ENCODE peak calls at places on chromosomes 12 and 14, in eight cellular contexts. One of them, this sample, is unnamed.

GRCh38 chr12:121933522-121934317 is 15.3 kb downstream of the CFAP251 start:
- DNase-seq in epithelial cell of esophagus: peak; percentile 56
- DNase-seq in tibial nerve: no peak
- DNase-seq in endodermal cell: peak; percentile 94
- DNase-seq in GM06990: no peak
- DNase-seq in A549: no peak
- DNase-seq in stomach: no peak
- DNase-seq in fibroblast of villous mesenchyme: peak; percentile 36
- DNase-seq in this sample: peak; percentile 39

GRCh38 chr12:650983-651382 is 12.3 kb downstream of the NINJ2 start:
- DNase-seq in epithelial cell of esophagus: no peak
- DNase-seq in tibial nerve: no peak
- DNase-seq in endodermal cell: peak; percentile 39
- DNase-seq in GM06990: no peak
- DNase-seq in A549: no peak
- DNase-seq in stomach: no peak
- DNase-seq in fibroblast of villous mesenchyme: no peak
- DNase-seq in this sample: no peak

GRCh38 chr12:22529281-22530060 is 14.9 kb downstream of the C2CD5 start:
- DNase-seq in epithelial cell of esophagus: peak; percentile 59
- DNase-seq in tibial nerve: no peak
- DNase-seq in endodermal cell: no peak
- DNase-seq in GM06990: no peak
- DNase-seq in A549: peak; percentile 62
- DNase-seq in stomach: no peak
- DNase-seq in fibroblast of villous mesenchyme: peak; percentile 29
- DNase-seq in this sample: peak; percentile 39

GRCh38 chr12:89019439-89020120 is 332.7 kb downstream of the DUSP6 start:
- DNase-seq in epithelial cell of esophagus: peak; percentile 75
- DNase-seq in tibial nerve: peak; percentile 70
- DNase-seq in endodermal cell: peak; percentile 96
- DNase-seq in GM06990: peak; percentile 18
- DNase-seq in A549: peak; percentile 88
- DNase-seq in stomach: peak; percentile 84
- DNase-seq in fibroblast of villous mesenchyme: peak; percentile 85
- DNase-seq in this sample: peak; percentile 88

GRCh38 chr14:33509927-33510535 is 440.8 kb downstream of the EGLN3 start:
- DNase-seq in epithelial cell of esophagus: peak; percentile 68
- DNase-seq in tibial nerve: no peak
- DNase-seq in endodermal cell: no peak
- DNase-seq in GM06990: no peak
- DNase-seq in A549: no peak
- DNase-seq in stomach: no peak
- DNase-seq in fibroblast of villous mesenchyme: peak; percentile 81
- DNase-seq in this sample: peak; percentile 90

GRCh38 chr14:88611878-88612277 is 49.0 kb downstream of the ZC3H14 start:
- DNase-seq in epithelial cell of esophagus: no peak
- DNase-seq in tibial nerve: no peak
- DNase-seq in endodermal cell: no peak
- DNase-seq in GM06990: no peak
- DNase-seq in A549: no peak
- DNase-seq in stomach: no peak
- DNase-seq in fibroblast of villous mesenchyme: no peak
- DNase-seq in this sample: peak; percentile 14

GRCh38 chr12:101691697-101692096 is 5.7 kb upstream of the CHPT1 start:
- DNase-seq in epithelial cell of esophagus: no peak
- DNase-seq in tibial nerve: no peak
- DNase-seq in endodermal cell: no peak
- DNase-seq in GM06990: no peak
- DNase-seq in A549: no peak
- DNase-seq in stomach: no peak
- DNase-seq in fibroblast of villous mesenchyme: no peak
- DNase-seq in this sample: no peak

GRCh38 chr12:30980886-30981662 is 54.5 kb downstream of the TSPAN11 start:
- DNase-seq in epithelial cell of esophagus: no peak
- DNase-seq in tibial nerve: no peak
- DNase-seq in endodermal cell: no peak
- DNase-seq in GM06990: no peak
- DNase-seq in A549: no peak
- DNase-seq in stomach: no peak
- DNase-seq in fibroblast of villous mesenchyme: no peak
- DNase-seq in this sample: no peak

GRCh38 chr14:30603402-30603801 is 18.7 kb upstream of the SCFD1 start:
- DNase-seq in epithelial cell of esophagus: peak; percentile 23
- DNase-seq in tibial nerve: no peak
- DNase-seq in endodermal cell: no peak
- DNase-seq in GM06990: no peak
- DNase-seq in A549: no peak
- DNase-seq in stomach: no peak
- DNase-seq in fibroblast of villous mesenchyme: no peak
- DNase-seq in this sample: no peak

GRCh38 chr14:93947282-93947681 is 20.1 kb downstream of the FAM181A start:
- DNase-seq in epithelial cell of esophagus: no peak
- DNase-seq in tibial nerve: no peak
- DNase-seq in endodermal cell: peak; percentile 65
- DNase-seq in GM06990: no peak
- DNase-seq in A549: no peak
- DNase-seq in stomach: no peak
- DNase-seq in fibroblast of villous mesenchyme: no peak
- DNase-seq in this sample: no peak

GRCh38 chr14:41873379-41874034 is 266.8 kb downstream of the LRFN5 start:
- DNase-seq in epithelial cell of esophagus: no peak
- DNase-seq in tibial nerve: no peak
- DNase-seq in endodermal cell: no peak
- DNase-seq in GM06990: no peak
- DNase-seq in A549: no peak
- DNase-seq in stomach: no peak
- DNase-seq in fibroblast of villous mesenchyme: peak; percentile 24
- DNase-seq in this sample: peak; percentile 69

GRCh38 chr12:76356094-76356493 is 7.9 kb upstream of the BBS10 start:
- DNase-seq in epithelial cell of esophagus: no peak
- DNase-seq in tibial nerve: no peak
- DNase-seq in endodermal cell: no peak
- DNase-seq in GM06990: no peak
- DNase-seq in A549: no peak
- DNase-seq in stomach: no peak
- DNase-seq in fibroblast of villous mesenchyme: no peak
- DNase-seq in this sample: no peak

GRCh38 chr12:104083769-104084475 is 19.6 kb downstream of the HCFC2 start:
- DNase-seq in epithelial cell of esophagus: no peak
- DNase-seq in tibial nerve: no peak
- DNase-seq in endodermal cell: no peak
- DNase-seq in GM06990: peak; percentile 30
- DNase-seq in A549: no peak
- DNase-seq in stomach: no peak
- DNase-seq in fibroblast of villous mesenchyme: no peak
- DNase-seq in this sample: no peak

GRCh38 chr12:76781321-76781720 is 17.4 kb downstream of the ZDHHC17 start:
- DNase-seq in epithelial cell of esophagus: no peak
- DNase-seq in tibial nerve: no peak
- DNase-seq in endodermal cell: peak; percentile 69
- DNase-seq in GM06990: no peak
- DNase-seq in A549: no peak
- DNase-seq in stomach: no peak
- DNase-seq in fibroblast of villous mesenchyme: no peak
- DNase-seq in this sample: no peak

GRCh38 chr14:44657688-44658388 is 150.8 kb upstream of the FSCB start:
- DNase-seq in epithelial cell of esophagus: peak; percentile 5
- DNase-seq in tibial nerve: no peak
- DNase-seq in endodermal cell: peak; percentile 44
- DNase-seq in GM06990: no peak
- DNase-seq in A549: peak; percentile 10
- DNase-seq in stomach: no peak
- DNase-seq in fibroblast of villous mesenchyme: peak; percentile 14
- DNase-seq in this sample: peak; percentile 1

GRCh38 chr12:112570096-112570495 is 151.3 kb downstream of the PTPN11 start:
- DNase-seq in epithelial cell of esophagus: no peak
- DNase-seq in tibial nerve: no peak
- DNase-seq in endodermal cell: no peak
- DNase-seq in GM06990: no peak
- DNase-seq in A549: no peak
- DNase-seq in stomach: no peak
- DNase-seq in fibroblast of villous mesenchyme: no peak
- DNase-seq in this sample: no peak

GRCh38 chr12:28367993-28368392 is 177.7 kb downstream of the CCDC91 start:
- DNase-seq in epithelial cell of esophagus: no peak
- DNase-seq in tibial nerve: no peak
- DNase-seq in endodermal cell: no peak
- DNase-seq in GM06990: no peak
- DNase-seq in A549: no peak
- DNase-seq in stomach: no peak
- DNase-seq in fibroblast of villous mesenchyme: no peak
- DNase-seq in this sample: no peak

GRCh38 chr14:36647827-36648753 is 13.6 kb upstream of the PAX9 start:
- DNase-seq in epithelial cell of esophagus: peak; percentile 74
- DNase-seq in tibial nerve: no peak
- DNase-seq in endodermal cell: peak; percentile 91
- DNase-seq in GM06990: no peak
- DNase-seq in A549: peak; percentile 69
- DNase-seq in stomach: no peak
- DNase-seq in fibroblast of villous mesenchyme: peak; percentile 17
- DNase-seq in this sample: peak; percentile 55

GRCh38 chr12:124625867-124626675 is 58.7 kb upstream of the NCOR2 start:
- DNase-seq in epithelial cell of esophagus: peak; percentile 62
- DNase-seq in tibial nerve: peak; percentile 82
- DNase-seq in endodermal cell: peak; percentile 67
- DNase-seq in GM06990: no peak
- DNase-seq in A549: peak; percentile 87
- DNase-seq in stomach: peak; percentile 66
- DNase-seq in fibroblast of villous mesenchyme: peak; percentile 74
- DNase-seq in this sample: peak; percentile 80

GRCh38 chr12:121061831-121062230 is 22.8 kb upstream of the OASL start:
- DNase-seq in epithelial cell of esophagus: peak; percentile 7
- DNase-seq in tibial nerve: no peak
- DNase-seq in endodermal cell: peak; percentile 0
- DNase-seq in GM06990: no peak
- DNase-seq in A549: peak; percentile 33
- DNase-seq in stomach: no peak
- DNase-seq in fibroblast of villous mesenchyme: no peak
- DNase-seq in this sample: no peak

GRCh38 chr12:30926243-30927209 is at the start of gene TSPAN11:
- DNase-seq in epithelial cell of esophagus: peak; percentile 17
- DNase-seq in tibial nerve: no peak
- DNase-seq in endodermal cell: peak; percentile 91
- DNase-seq in GM06990: peak; percentile 14
- DNase-seq in A549: no peak
- DNase-seq in stomach: no peak
- DNase-seq in fibroblast of villous mesenchyme: peak; percentile 28
- DNase-seq in this sample: peak; percentile 31

GRCh38 chr12:27542628-27543027 is 18.6 kb downstream of the PPFIBP1 start:
- DNase-seq in epithelial cell of esophagus: peak; percentile 95
- DNase-seq in tibial nerve: no peak
- DNase-seq in endodermal cell: no peak
- DNase-seq in GM06990: no peak
- DNase-seq in A549: peak; percentile 46
- DNase-seq in stomach: no peak
- DNase-seq in fibroblast of villous mesenchyme: peak; percentile 97
- DNase-seq in this sample: peak; percentile 94

GRCh38 chr14:78970677-78971076 is 800.5 kb downstream of the NRXN3 start:
- DNase-seq in epithelial cell of esophagus: no peak
- DNase-seq in tibial nerve: no peak
- DNase-seq in endodermal cell: no peak
- DNase-seq in GM06990: no peak
- DNase-seq in A549: no peak
- DNase-seq in stomach: no peak
- DNase-seq in fibroblast of villous mesenchyme: no peak
- DNase-seq in this sample: no peak

DNA sequence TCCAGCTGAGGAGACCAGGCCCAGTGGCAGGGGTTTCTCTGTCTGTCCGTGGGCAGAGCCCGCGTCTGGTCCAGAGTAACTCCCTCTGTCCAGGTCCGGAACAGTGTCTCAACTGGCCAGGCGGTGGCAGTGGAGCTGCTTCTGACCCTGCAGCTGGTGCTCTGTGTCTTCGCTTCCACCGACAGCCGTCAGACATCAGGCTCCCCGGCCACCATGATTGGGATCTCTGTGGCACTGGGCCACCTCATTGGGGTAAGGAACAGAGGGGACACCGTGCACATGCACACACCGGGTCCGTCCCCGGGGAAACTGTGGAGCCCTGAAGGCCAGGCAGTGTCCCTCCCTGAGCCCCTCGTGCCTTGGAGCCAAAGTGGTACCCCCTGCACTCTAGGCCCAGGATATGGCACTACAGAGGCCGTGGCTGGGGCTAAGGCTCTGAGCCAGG is 1.5 kb downstream of the AQP6 start:
- DNase-seq in epithelial cell of esophagus: peak; percentile 41
- DNase-seq in tibial nerve: peak; percentile 41
- DNase-seq in endodermal cell: peak; percentile 84
- DNase-seq in GM06990: no peak
- DNase-seq in A549: peak; percentile 48
- DNase-seq in stomach: peak; percentile 69
- DNase-seq in fibroblast of villous mesenchyme: peak; percentile 77
- DNase-seq in this sample: peak; percentile 61
- TF ChIP-seq CTCF in epithelial cell of esophagus: peak; percentile 28
- TF ChIP-seq CTCF in tibial nerve: peak; percentile 60
- TF ChIP-seq CTCF in endodermal cell: peak; percentile 70
- TF ChIP-seq CTCF in GM06990: no peak
- TF ChIP-seq CTCF in A549: peak; percentile 22
- TF ChIP-seq CTCF in stomach: no peak
- TF ChIP-seq CTCF in fibroblast of villous mesenchyme: peak; percentile 82
- TF ChIP-seq CTCF in this sample: peak; percentile 75

GRCh38 chr14:65052832-65053231 is 49.5 kb downstream of the MAX start:
- DNase-seq in epithelial cell of esophagus: no peak
- DNase-seq in tibial nerve: no peak
- DNase-seq in endodermal cell: no peak
- DNase-seq in GM06990: no peak
- DNase-seq in A549: no peak
- DNase-seq in stomach: no peak
- DNase-seq in fibroblast of villous mesenchyme: no peak
- DNase-seq in this sample: no peak
- H3K4me3 ChIP-seq in epithelial cell of esophagus: no peak overlapping the region
- H3K4me3 ChIP-seq in tibial nerve: no peak overlapping the region
- H3K4me3 ChIP-seq in endodermal cell: no peak overlapping the region
- H3K4me3 ChIP-seq in GM06990: no peak overlapping the region
- H3K4me3 ChIP-seq in A549: no peak overlapping the region
- H3K4me3 ChIP-seq in stomach: no peak overlapping the region
- H3K4me3 ChIP-seq in fibroblast of villous mesenchyme: no peak overlapping the region
- H3K4me3 ChIP-seq in this sample: no peak overlapping the region

GRCh38 chr12:86914716-86915115 is 658.5 kb upstream of the MGAT4C start:
- DNase-seq in epithelial cell of esophagus: peak; percentile 71
- DNase-seq in tibial nerve: no peak
- DNase-seq in endodermal cell: peak; percentile 74
- DNase-seq in GM06990: no peak
- DNase-seq in A549: peak; percentile 56
- DNase-seq in stomach: no peak
- DNase-seq in fibroblast of villous mesenchyme: peak; percentile 49
- DNase-seq in this sample: peak; percentile 56
- TF ChIP-seq CTCF in epithelial cell of esophagus: peak; percentile 81
- TF ChIP-seq CTCF in tibial nerve: peak; percentile 20
- TF ChIP-seq CTCF in endodermal cell: peak; percentile 83
- TF ChIP-seq CTCF in GM06990: no peak
- TF ChIP-seq CTCF in A549: peak; percentile 52
- TF ChIP-seq CTCF in stomach: no peak
- TF ChIP-seq CTCF in fibroblast of villous mesenchyme: peak; percentile 56
- TF ChIP-seq CTCF in this sample: peak; percentile 73

DNA sequence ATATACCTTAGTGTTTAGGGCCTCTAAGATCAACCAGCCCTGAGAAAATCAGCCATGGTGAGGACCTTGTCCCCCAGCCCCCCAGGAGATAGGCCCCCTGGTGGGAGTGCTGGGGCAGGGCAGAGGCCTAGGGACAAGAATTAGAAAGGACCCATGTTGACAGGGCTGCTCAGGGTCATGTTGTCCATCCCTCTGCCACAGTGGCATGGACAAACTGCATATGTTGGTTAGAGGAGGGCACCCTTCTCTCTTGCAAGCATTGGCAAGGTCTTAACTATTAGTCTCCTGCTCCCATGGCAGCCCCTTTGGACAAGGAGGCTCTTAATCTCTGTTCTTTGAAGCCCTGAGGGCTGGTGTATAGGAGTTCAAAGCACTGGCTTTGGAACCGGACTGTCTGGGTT is 755 bp upstream of the PTPN6 start:
- DNase-seq in epithelial cell of esophagus: no peak
- DNase-seq in tibial nerve: no peak
- DNase-seq in endodermal cell: no peak
- DNase-seq in GM06990: no peak
- DNase-seq in A549: no peak
- DNase-seq in stomach: no peak
- DNase-seq in fibroblast of villous mesenchyme: no peak
- DNase-seq in this sample: no peak
- H3K4me3 ChIP-seq in epithelial cell of esophagus: no peak overlapping the region
- H3K4me3 ChIP-seq in tibial nerve: no peak overlapping the region
- H3K4me3 ChIP-seq in endodermal cell: no peak overlapping the region
- H3K4me3 ChIP-seq in GM06990: peak overlapping the region; percentile 86
- H3K4me3 ChIP-seq in A549: no peak overlapping the region
- H3K4me3 ChIP-seq in stomach: no peak overlapping the region
- H3K4me3 ChIP-seq in fibroblast of villous mesenchyme: no peak overlapping the region
- H3K4me3 ChIP-seq in this sample: no peak overlapping the region

This sample was measured in astrocyte of the spinal cord.